ENCODE peak calls at places on chromosomes 13 and 19, in six cellular contexts. N is left lung, C is AG09319, X is psoas muscle, Q is adrenal gland, Y is ovary. R is an unnamed sample.

GRCh38 chr19:400976-401835 is 7.7 kb downstream of the C2CD4C start:
- DNase-seq in N (peak), X (no peak), Q (no peak), Y (no peak), C (no peak), R (no peak)

GRCh38 chr19:39676004-39676403 is 20.3 kb downstream of the LGALS16 start:
- DNase-seq in C (no peak), Q (no peak), N (no peak), Y (no peak), X (no peak), R (no peak)

GRCh38 chr13:39777527-39778061 is 122.1 kb downstream of the COG6 start:
- DNase-seq in X (no peak), C (peak), Q (no peak), Y (no peak), N (no peak), R (no peak)

GRCh38 chr19:50398675-50399367 is 14.7 kb downstream of the POLD1 start:
- DNase-seq in Q (no peak), X (no peak), C (no peak), N (no peak), Y (no peak), R (no peak)

GRCh38 chr19:5052515-5052914 is 83.6 kb downstream of the KDM4B start:
- DNase-seq in Q (no peak), N (no peak), Y (no peak), X (no peak), C (no peak), R (no peak)

GRCh38 chr13:26557393-26558073 is at the start of gene WASF3:
- DNase-seq in N (peak), Y (peak), C (peak), Q (peak), X (peak), R (no peak)

GRCh38 chr13:81283062-81283461 is 942.1 kb upstream of the SPRY2 start:
- DNase-seq in C (no peak), X (no peak), Y (no peak), Q (no peak), N (no peak), R (no peak)

GRCh38 chr13:48304132-48304876 is 753 bp downstream of the RB1 start:
- DNase-seq in Y (peak), C (peak), X (peak), N (peak), Q (peak), R (peak)

GRCh38 chr13:60043262-60043661 is 120.5 kb downstream of the DIAPH3 start:
- DNase-seq in Y (no peak), X (no peak), N (no peak), C (peak), Q (no peak), R (no peak)

GRCh38 chr19:15971217-15971616 is 22.4 kb downstream of the OR10H4 start:
- DNase-seq in Q (no peak), X (no peak), C (no peak), N (no peak), Y (no peak), R (no peak)

GRCh38 chr19:33240181-33240771 is 14.6 kb upstream of the SLC7A10 start:
- DNase-seq in Q (no peak), X (peak), Y (no peak), N (no peak), C (no peak), R (no peak)

GRCh38 chr19:3304871-3305423 is 61.4 kb upstream of the NFIC start:
- DNase-seq in C (no peak), Y (peak), N (peak), X (peak), Q (peak), R (peak)

GRCh38 chr19:3298853-3299449 is 67.4 kb upstream of the NFIC start:
- DNase-seq in N (no peak), X (no peak), Q (no peak), C (no peak), Y (no peak), R (no peak)

DNA sequence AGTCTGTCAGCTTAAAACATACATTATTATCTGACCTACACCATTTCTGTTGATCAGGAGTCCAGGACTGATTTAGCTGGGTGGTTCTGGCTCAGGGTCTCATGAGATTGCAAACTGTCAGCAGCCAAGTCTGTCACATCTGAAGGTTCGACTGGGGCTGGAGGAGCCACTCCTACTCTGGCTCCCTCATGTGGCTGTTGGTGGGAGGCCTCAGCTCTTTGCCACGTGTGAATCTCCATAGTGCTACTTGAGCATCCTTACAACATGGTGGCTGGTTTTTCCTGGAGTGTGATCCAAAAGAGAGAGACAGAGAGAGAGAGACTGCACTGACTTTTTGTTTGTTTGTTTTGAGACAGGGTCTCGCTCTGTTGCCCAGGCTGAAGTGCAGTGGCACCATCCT is 63.6 kb upstream of the NFIC start:
- DNase-seq in Y (no peak), X (no peak), Q (no peak), C (no peak), N (no peak), R (no peak)
- TF ChIP-seq CTCF in Y (no peak), X (no peak), Q (no peak), C (no peak), N (no peak), R (no peak)

DNA sequence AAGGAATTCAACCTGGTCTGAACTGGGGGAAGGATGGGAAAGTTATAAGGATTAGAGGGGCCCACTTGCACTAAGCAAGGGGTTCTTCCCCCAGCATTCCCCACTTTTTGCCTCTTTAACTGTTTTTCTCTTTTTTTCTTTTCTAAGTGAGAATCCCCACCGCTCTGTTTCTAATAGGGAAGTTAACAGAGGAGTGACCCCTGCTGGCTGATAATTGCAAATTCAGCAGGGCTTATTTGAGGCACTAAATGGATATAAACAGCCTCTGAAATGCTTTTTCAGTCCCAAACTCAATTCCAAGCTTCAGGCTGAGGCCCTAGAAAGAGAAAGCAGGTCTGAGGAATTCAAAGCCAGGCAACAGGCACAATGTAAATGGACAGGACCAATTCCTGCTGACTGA is 38.2 kb upstream of the CEACAM21 start:
- DNase-seq in C (no peak), X (no peak), N (no peak), Q (no peak), Y (no peak), R (no peak)
- TF ChIP-seq CTCF in C (peak), X (peak), N (peak), Q (peak), Y (no peak), R (peak)

GRCh38 chr19:14519860-14520407 is 1.7 kb upstream of the DNAJB1 start:
- DNase-seq in N (peak), C (no peak), Q (no peak), Y (peak), X (no peak), R (no peak)
- TF ChIP-seq CTCF in N (no peak), C (no peak), Q (no peak), Y (no peak), X (no peak), R (no peak)

GRCh38 chr13:106916329-106916728 is 348.4 kb upstream of the ARGLU1 start:
- DNase-seq in N (no peak), Y (no peak), X (no peak), Q (no peak), C (no peak), R (no peak)
- TF ChIP-seq CTCF in N (no peak), Y (no peak), X (no peak), Q (no peak), C (no peak), R (no peak)

DNA sequence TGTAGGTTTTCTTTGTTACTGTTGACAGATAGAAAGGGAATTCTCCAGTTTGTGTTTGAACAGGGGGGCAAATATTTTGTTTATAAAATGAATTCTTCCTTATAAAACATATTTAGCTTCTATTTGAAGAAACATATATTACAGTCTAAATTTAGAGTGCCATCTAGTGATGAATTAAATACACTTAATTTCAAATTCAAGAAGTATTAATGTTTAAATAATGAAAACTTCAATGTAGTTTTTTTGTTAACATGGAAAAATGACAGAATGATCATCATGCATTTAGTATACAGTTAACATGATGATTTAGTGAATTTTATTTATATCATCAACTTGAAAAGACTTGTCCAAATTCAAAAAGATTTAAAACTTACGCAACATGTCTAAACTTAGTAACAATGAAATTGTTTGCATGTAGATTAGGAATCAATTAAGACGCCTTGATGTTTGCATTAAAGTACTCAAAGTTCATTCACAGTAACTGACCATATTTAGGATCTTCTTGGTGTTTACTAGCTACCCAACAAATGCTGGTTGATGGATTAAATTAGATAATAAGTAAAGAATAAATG is 765.9 kb upstream of the SLITRK1 start:
- DNase-seq in Q (no peak), C (no peak), X (no peak), N (no peak), Y (no peak), R (no peak)
- TF ChIP-seq CTCF in Q (no peak), C (no peak), X (no peak), N (no peak), Y (no peak), R (no peak)

DNA sequence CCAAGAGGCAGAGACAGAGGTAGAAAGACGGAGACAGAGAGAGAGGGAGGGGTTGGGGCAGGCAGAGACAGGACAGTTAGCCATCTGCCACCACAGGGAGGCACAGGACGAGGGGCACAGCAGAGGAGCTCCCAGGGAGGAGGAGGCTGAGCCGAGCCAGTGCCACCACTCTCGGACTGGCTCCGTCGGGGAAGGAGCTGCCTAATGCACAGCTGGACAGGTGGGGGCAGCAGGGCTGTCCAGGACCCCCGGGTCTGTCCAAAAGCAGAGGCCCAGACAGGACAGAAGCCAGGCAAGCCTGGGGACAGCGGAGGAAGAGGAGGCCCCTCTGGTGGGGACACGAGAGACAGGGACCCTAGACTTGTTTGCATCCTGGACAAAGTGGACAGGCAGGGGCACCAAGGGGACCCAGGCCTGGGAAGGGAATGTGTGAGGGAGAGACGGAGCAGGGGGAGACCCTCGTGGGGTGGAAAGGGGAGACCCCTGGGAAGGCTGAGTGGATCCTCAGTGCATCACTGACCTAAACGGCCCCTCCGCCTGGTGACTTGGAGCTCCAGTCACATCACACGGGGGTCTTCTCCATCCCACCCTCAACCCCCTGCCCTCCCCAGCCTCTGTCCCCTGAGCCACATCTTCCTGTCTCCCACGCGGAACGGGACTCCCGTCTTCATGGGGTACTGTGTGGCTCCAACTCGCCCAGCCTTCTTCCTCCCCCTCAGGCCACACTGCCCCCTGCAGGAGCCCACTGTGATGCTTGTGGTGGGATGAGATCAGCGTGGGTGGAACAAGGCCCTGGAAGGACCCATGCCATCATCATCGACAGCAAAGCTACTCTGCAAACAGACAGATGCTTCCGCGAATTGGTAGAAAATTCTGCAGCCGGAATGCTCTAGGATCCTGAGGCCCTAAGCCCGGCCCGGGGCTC is 889 bp downstream of the F10 start:
- DNase-seq in X (no peak), Q (no peak), N (peak), Y (no peak), C (no peak), R (no peak)
- TF ChIP-seq CTCF in X (no peak), Q (no peak), N (no peak), Y (no peak), C (peak), R (no peak)